ENCODE peak calls at places on chromosomes 3 and 15, in seven cellular contexts. Y is GM23248, S is Panc1, U is astrocyte of the cerebellum, E is left ventricle myocardium inferior, V is psoas muscle, J is transverse colon. O is an unnamed sample.

GRCh38 chr15:45456212-45457106 is 66.1 kb downstream of the SLC30A4 start:
- DNase-seq in Y (peak; percentile 100), S (peak; percentile 91), U (peak; percentile 100), E (no peak), V (peak; percentile 48), J (peak; percentile 71), O (peak; percentile 78)

GRCh38 chr3:123871946-123872345 is 12.2 kb downstream of the MYLK start:
- DNase-seq in Y (no peak), S (no peak), U (peak; percentile 33), E (no peak), V (no peak), J (no peak), O (no peak)

GRCh38 chr3:126126811-126127431 is 43.0 kb upstream of the SLC41A3 start:
- DNase-seq in Y (no peak), S (no peak), U (no peak), E (peak; percentile 10), V (peak; percentile 3), J (no peak), O (peak; percentile 10)

GRCh38 chr3:134904796-134905646 is 110.0 kb downstream of the EPHB1 start:
- DNase-seq in Y (no peak), S (no peak), U (no peak), E (no peak), V (no peak), J (no peak), O (no peak)

GRCh38 chr3:181692850-181693154 is 18.9 kb upstream of the SOX2 start:
- DNase-seq in Y (no peak), S (no peak), U (no peak), E (no peak), V (no peak), J (no peak), O (no peak)

GRCh38 chr15:66912001-66912400 is 153.4 kb upstream of the SMAD3 start:
- DNase-seq in Y (no peak), S (no peak), U (no peak), E (no peak), V (no peak), J (no peak), O (no peak)

GRCh38 chr3:148532326-148532725 is 165.4 kb upstream of the AGTR1 start:
- DNase-seq in Y (no peak), S (no peak), U (no peak), E (no peak), V (no peak), J (no peak), O (no peak)

GRCh38 chr3:50627407-50628051 is 10.6 kb downstream of the MAPKAPK3 start:
- DNase-seq in Y (peak; percentile 92), S (no peak), U (no peak), E (peak; percentile 63), V (peak; percentile 83), J (no peak), O (no peak)

DNA sequence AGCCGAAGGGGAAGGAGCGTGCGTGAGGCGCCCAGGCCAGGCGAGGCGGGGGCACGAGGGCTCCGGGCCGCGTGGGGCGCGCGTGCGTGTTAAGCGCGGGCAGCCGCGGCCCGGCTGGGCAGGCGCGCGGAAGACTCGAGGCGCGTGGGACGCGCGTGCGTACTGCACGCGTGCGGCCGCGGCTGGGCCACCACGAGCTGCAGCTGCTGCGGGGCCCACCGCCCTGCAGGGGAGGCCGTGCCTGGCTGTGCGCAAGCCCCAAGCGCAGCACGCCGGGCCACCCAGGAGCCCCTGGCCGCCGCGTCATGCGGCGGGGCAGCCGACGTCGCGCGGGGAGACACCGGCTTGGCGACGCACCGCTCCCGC is 619 bp upstream of the TRIM71 start:
- DNase-seq in Y (no peak), S (no peak), U (no peak), E (no peak), V (no peak), J (no peak), O (no peak)
- H3K4me3 ChIP-seq in Y (peak overlapping the region; percentile 46), S (peak overlapping the region; percentile 35), U (peak overlapping the region; percentile 24), E (peak overlapping the region; percentile 64), V (peak overlapping the region; percentile 60), J (no peak overlapping the region), O (peak overlapping the region; percentile 33)

GRCh38 chr3:129343643-129344360 is 65.1 kb downstream of the HMCES start:
- DNase-seq in Y (peak; percentile 71), S (no peak), U (no peak), E (no peak), V (peak; percentile 55), J (peak; percentile 53), O (peak; percentile 32)
- H3K4me3 ChIP-seq in Y (no peak overlapping the region), S (peak overlapping the region; percentile 39), U (peak overlapping the region; percentile 19), E (peak overlapping the region; percentile 56), V (peak overlapping the region; percentile 48), J (peak overlapping the region; percentile 9), O (peak overlapping the region; percentile 27)

DNA sequence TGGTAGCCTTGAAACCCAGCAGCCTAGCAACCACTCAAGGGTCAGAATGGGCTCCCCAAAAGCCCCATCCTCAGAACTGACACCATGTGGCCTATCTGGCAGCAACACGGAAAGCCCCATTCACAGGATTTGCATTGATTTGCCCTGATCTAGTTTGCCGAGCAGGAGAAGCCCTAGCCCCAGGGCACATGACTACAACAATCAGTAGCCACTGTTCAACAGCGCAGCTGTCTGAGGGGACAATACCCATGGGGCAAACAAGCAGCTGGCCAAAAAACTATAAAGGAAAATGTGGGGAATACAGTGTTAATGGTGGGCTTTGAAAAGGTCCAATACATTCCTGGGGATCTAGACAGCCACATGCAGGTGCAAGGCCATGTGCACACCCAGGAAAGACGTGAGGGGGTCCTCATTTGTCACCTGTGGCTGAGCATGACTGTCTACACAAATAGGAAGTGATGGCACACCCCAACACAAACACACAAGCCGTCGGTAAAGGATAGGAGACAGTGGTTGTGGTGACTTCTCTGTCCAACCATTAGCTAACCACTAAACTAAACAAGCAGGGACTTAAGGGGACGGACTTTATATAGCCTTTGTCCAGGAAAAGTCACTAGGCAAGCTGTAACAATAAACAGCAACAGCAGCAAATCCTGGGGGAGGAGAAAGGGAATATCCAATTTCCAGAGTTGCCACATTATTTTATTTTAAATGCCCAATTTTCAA is 113.7 kb downstream of the LRIG1 start:
- DNase-seq in Y (no peak), S (no peak), U (no peak), E (no peak), V (no peak), J (no peak), O (peak; percentile 8)
- H3K4me3 ChIP-seq in Y (no peak overlapping the region), S (no peak overlapping the region), U (no peak overlapping the region), E (no peak overlapping the region), V (no peak overlapping the region), J (no peak overlapping the region), O (no peak overlapping the region)

GRCh38 chr3:184237211-184237610 is 7.8 kb downstream of the VWA5B2 start:
- DNase-seq in Y (no peak), S (no peak), U (no peak), E (no peak), V (no peak), J (no peak), O (no peak)

GRCh38 chr3:184239710-184240109 is 9.1 kb downstream of the ALG3 start:
- DNase-seq in Y (no peak), S (no peak), U (no peak), E (no peak), V (no peak), J (no peak), O (no peak)

GRCh38 chr3:184237772-184238171 is 8.4 kb downstream of the VWA5B2 start:
- DNase-seq in Y (no peak), S (no peak), U (no peak), E (no peak), V (no peak), J (no peak), O (no peak)

GRCh38 chr3:184239221-184239620 is 9.5 kb downstream of the ALG3 start:
- DNase-seq in Y (no peak), S (no peak), U (no peak), E (no peak), V (no peak), J (no peak), O (no peak)

GRCh38 chr3:184238246-184238818 is 8.9 kb downstream of the VWA5B2 start:
- DNase-seq in Y (no peak), S (no peak), U (no peak), E (no peak), V (no peak), J (no peak), O (no peak)
- H3K4me3 ChIP-seq in Y (no peak overlapping the region), S (no peak overlapping the region), U (no peak overlapping the region), E (no peak overlapping the region), V (no peak overlapping the region), J (no peak overlapping the region), O (no peak overlapping the region)

DNA sequence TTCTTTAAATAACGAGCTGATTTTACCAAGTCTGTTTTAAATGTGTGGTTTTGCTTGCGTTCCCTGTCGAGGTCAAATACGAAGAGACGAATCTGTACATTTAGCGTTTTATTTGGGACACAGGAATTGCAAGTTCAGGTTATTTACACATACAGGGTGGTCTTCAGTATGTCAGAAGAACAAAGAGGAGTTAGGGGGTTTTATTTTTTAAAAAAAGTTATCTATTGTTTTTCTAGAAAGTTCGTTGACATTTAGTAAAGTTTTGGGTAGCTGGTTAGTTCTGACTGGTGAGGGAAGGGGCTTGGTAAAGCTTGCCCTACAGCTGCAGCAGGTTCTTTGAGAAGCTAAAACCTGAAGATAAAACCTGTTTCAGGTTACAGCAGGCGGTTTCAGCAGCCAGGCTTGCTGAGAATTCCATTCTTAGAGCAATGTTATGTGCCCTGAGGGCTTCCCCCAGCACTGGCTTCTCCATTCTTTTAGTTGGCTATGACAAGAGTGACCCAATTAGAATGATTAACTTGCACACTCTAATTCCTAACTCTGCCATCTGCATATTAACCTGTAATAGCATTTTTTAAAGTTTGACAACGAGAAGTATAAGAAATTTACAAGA is 810 bp upstream of the ZNF280D start:
- DNase-seq in Y (no peak), S (no peak), U (no peak), E (no peak), V (no peak), J (no peak), O (no peak)
- H3K4me3 ChIP-seq in Y (peak overlapping the region; percentile 84), S (peak overlapping the region; percentile 62), U (no peak overlapping the region), E (peak overlapping the region; percentile 75), V (peak overlapping the region; percentile 81), J (no peak overlapping the region), O (peak overlapping the region; percentile 61)

GRCh38 chr3:142945023-142945422 is 18.5 kb downstream of the PAQR9 start:
- DNase-seq in Y (no peak), S (no peak), U (no peak), E (no peak), V (no peak), J (no peak), O (no peak)

GRCh38 chr3:142947799-142948575 is 15.5 kb downstream of the PAQR9 start:
- DNase-seq in Y (peak; percentile 67), S (no peak), U (no peak), E (no peak), V (no peak), J (no peak), O (no peak)

GRCh38 chr3:142946861-142947260 is 16.6 kb downstream of the PAQR9 start:
- DNase-seq in Y (no peak), S (no peak), U (no peak), E (no peak), V (no peak), J (no peak), O (no peak)

GRCh38 chr3:142944346-142944745 is 19.1 kb downstream of the PAQR9 start:
- DNase-seq in Y (no peak), S (no peak), U (no peak), E (no peak), V (no peak), J (no peak), O (no peak)

DNA sequence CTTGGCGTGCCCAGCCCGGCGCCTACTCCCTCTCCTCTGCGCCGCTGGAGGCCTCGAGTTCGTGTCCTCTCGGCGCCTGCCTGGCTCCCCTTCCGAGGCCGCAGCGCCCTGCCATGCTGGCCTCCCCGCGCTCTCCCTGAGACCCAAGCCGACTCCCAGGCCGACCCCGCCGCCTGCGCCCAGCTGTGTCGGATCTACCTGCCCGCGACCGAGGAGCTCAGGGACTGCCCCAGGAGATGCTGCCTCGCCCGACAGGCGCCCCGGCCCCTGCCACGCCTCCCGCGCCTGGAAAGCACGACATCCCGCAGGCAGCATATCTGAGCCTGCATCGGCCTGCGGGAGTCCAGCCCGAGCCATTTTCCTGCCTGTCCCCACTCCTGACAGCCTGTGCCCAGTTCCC is 16.1 kb downstream of the PAQR9 start:
- DNase-seq in Y (peak; percentile 9), S (no peak), U (no peak), E (no peak), V (no peak), J (no peak), O (no peak)
- H3K4me3 ChIP-seq in Y (peak overlapping the region; percentile 18), S (no peak overlapping the region), U (no peak overlapping the region), E (peak overlapping the region; percentile 58), V (peak overlapping the region; percentile 36), J (no peak overlapping the region), O (no peak overlapping the region)

O was measured in colonic mucosa.